ENCODE peak calls at places on chromosomes 1 and 21, in six cellular contexts. I is A549, V is GM12878, G is NB4, N is HepG2, S is K562. K is an unnamed sample.

GRCh38 chr21:30463713-30464112 is 16.5 kb downstream of the KRTAP19-1 start:
- DNase-seq in V (no peak), G (peak), I (peak), N (no peak), S (peak), K (no peak)

GRCh38 chr1:31013187-31013864 is 52.2 kb downstream of the PUM1 start:
- DNase-seq in S (no peak), V (no peak), G (peak), N (peak), I (no peak), K (peak)

GRCh38 chr1:198359024-198359653 is 181.3 kb downstream of the ATP6V1G3 start:
- DNase-seq in G (peak), S (no peak), V (no peak), I (peak), N (peak), K (peak)

GRCh38 chr1:78664763-78665162 is 15.1 kb downstream of the IFI44 start:
- DNase-seq in G (no peak), I (no peak), V (no peak), N (no peak), S (no peak), K (no peak)

GRCh38 chr21:24693779-24694178 is 913.5 kb downstream of the MRPL39 start:
- DNase-seq in V (no peak), S (no peak), G (no peak), I (no peak), N (no peak), K (no peak)

GRCh38 chr1:80656011-80656627 is 1144.6 kb upstream of the ADGRL2 start:
- DNase-seq in V (no peak), G (peak), I (peak), S (no peak), N (peak), K (no peak)

GRCh38 chr1:115317101-115318012 is 20.7 kb downstream of the NGF start:
- DNase-seq in V (no peak), N (no peak), G (no peak), S (no peak), I (no peak), K (no peak)

GRCh38 chr1:151581446-151581845 is 30.4 kb upstream of the SNX27 start:
- DNase-seq in V (no peak), S (no peak), G (no peak), I (no peak), N (no peak), K (no peak)

GRCh38 chr1:204941415-204942338 is 71.0 kb downstream of the NFASC start:
- DNase-seq in N (peak), V (no peak), G (peak), I (peak), S (peak), K (peak)

GRCh38 chr1:231027136-231027925 is 12.7 kb downstream of the FAM89A start:
- DNase-seq in G (no peak), N (peak), I (no peak), S (no peak), V (no peak), K (no peak)

GRCh38 chr1:19980298-19980697 is 880 bp upstream of the PLA2G2A start:
- DNase-seq in I (no peak), G (no peak), S (no peak), V (no peak), N (peak), K (no peak)

GRCh38 chr1:242205622-242206489 is 207.0 kb upstream of the MAP1LC3C start:
- DNase-seq in I (no peak), S (no peak), V (no peak), N (no peak), G (no peak), K (no peak)

GRCh38 chr1:233598891-233599541 is 14.9 kb upstream of the KCNK1 start:
- DNase-seq in G (no peak), V (peak), S (no peak), I (no peak), N (no peak), K (no peak)

GRCh38 chr1:221164029-221164428 is 284.8 kb downstream of the HLX start:
- DNase-seq in V (no peak), N (no peak), I (no peak), G (no peak), S (no peak), K (peak)
- TF ChIP-seq MYC in V (no peak), N (no peak), I (no peak), G (no peak), S (no peak), K (no peak)

GRCh38 chr1:163932901-163933300 is 611.1 kb downstream of the NUF2 start:
- DNase-seq in S (no peak), N (no peak), V (no peak), G (no peak), I (no peak), K (no peak)

GRCh38 chr1:163928080-163928479 is 606.3 kb downstream of the NUF2 start:
- DNase-seq in V (no peak), N (no peak), G (no peak), S (no peak), I (no peak), K (no peak)

GRCh38 chr1:163924041-163924440 is 602.3 kb downstream of the NUF2 start:
- DNase-seq in N (no peak), G (peak), S (no peak), I (no peak), V (no peak), K (no peak)

GRCh38 chr1:163922743-163923186 is 601.0 kb downstream of the NUF2 start:
- DNase-seq in N (no peak), G (peak), V (no peak), I (no peak), S (no peak), K (no peak)

DNA sequence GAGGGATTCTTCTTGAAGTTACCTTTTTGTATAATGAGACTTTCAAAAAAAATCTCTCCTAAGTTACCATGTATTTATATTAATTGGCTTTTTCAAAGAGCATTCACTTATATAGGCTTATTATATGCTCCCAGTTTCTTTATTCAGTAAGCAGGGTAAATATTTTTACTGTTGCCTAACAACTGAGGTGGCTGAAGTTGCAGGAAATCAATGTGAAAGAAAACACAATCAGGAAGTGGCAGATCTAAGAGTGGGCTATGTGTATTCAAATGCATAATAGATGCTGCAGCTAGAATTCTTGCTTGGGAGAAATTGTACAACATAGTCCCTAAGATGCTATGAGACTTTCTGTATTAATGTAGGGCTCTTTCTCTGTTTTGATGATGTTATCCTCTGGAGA is 606.9 kb downstream of the NUF2 start:
- DNase-seq in N (no peak), V (no peak), I (no peak), G (no peak), S (no peak), K (peak)
- TF ChIP-seq MYC in N (no peak), V (no peak), I (no peak), G (no peak), S (no peak), K (no peak)

DNA sequence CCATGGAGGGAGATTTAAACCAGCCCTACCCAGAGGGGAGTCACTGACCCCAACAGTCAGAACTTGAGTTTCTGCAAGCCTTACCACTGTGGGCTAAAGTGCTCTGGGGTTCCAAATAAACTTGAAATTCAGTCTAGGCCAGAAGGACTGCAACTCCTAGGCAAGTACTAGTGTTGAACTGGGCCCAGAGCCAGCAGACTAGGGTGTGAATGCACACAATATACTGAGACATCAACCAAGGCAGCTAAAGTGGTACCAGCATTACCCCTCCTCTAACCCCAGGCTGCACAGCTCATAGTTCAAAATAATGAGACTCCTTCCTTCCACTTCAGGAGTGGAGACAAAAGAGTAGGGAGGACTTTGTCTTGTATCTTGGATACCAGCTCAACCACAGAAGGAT is 18.9 kb upstream of the IL20 start:
- DNase-seq in V (no peak), N (no peak), S (no peak), I (no peak), G (no peak), K (no peak)
- TF ChIP-seq MYC in V (no peak), N (no peak), S (no peak), I (no peak), G (no peak), K (no peak)

GRCh38 chr1:161164901-161165620 is 1.2 kb upstream of the PPOX start:
- DNase-seq in N (no peak), S (no peak), I (no peak), G (no peak), V (no peak), K (no peak)

GRCh38 chr1:161165742-161166668 is at the start of gene PPOX:
- DNase-seq in N (peak), S (peak), G (peak), I (peak), V (peak), K (peak)

GRCh38 chr1:161163793-161164192 is 2.4 kb upstream of the PPOX start:
- DNase-seq in N (no peak), V (no peak), G (no peak), S (no peak), I (no peak), K (no peak)

GRCh38 chr1:161168906-161169305 is 2.7 kb downstream of the PPOX start:
- DNase-seq in V (no peak), N (no peak), S (no peak), G (no peak), I (no peak), K (no peak)

GRCh38 chr1:161166669-161167548 is 683 bp downstream of the PPOX start:
- DNase-seq in V (no peak), G (peak), I (no peak), N (no peak), S (peak), K (no peak)
- TF ChIP-seq MYC in V (no peak), G (no peak), I (no peak), N (no peak), S (peak), K (no peak)

GRCh38 chr1:16151200-16151708 is 4.6 kb downstream of the EPHA2 start:
- DNase-seq in I (no peak), S (peak), V (no peak), N (no peak), G (peak), K (peak)
- TF ChIP-seq MYC in I (no peak), S (no peak), V (no peak), N (no peak), G (no peak), K (no peak)

DNA sequence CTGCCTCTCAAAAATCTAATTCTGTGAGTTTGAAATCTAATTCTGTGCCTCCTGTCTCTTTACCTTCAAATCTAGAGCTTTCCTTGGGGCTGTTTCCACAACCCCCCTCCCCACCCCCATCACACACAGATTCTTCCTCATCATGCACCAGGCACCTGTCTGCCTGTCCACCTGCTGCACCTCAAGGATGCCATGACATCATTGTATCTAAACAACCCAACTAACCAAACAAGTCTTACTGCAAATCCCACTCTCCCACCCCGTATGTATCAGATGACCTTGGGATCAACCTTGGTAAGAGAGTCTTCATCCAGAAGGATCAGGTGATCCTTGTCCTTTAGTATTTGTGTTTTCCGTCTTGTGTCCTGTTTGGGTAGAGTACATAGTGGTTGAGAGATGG is 102.7 kb upstream of the SIM2 start:
- DNase-seq in V (no peak), S (no peak), I (no peak), G (no peak), N (no peak), K (no peak)
- TF ChIP-seq MYC in V (no peak), S (no peak), I (no peak), G (no peak), N (no peak), K (no peak)

DNA sequence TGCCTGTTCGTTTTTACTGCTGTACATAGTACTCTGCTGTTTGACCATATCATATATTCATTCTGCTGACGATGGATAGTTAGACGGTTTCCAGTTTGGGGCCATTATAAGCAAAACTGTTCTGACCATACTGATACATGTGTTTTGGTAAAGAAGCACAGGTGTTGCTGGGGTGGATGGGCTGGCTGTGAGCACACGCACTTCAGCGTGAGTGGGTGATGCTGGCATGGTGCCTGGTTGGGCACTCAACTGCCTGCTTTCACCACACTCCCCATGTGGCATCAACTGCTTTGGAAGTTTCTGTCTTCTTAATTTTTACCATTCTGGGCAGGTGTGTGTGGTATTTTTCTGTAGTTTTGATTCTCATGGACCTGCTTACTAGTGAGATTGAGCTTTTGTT is 37.3 kb downstream of the ADARB1 start:
- DNase-seq in S (no peak), V (no peak), N (no peak), G (no peak), I (no peak), K (no peak)
- TF ChIP-seq MYC in S (no peak), V (no peak), N (no peak), G (no peak), I (no peak), K (no peak)

GRCh38 chr1:153032677-153033308 is 1.8 kb downstream of the SPRR1B start:
- DNase-seq in V (no peak), G (peak), N (peak), I (peak), S (no peak), K (peak)
- TF ChIP-seq MYC in V (no peak), G (no peak), N (no peak), I (no peak), S (no peak), K (no peak)

K was measured in endothelial cell of umbilical vein.